ENCODE peak calls at places on chromosomes 5 and 9, in five cellular contexts. U, E, V, J and F are unnamed samples.

GRCh38 chr5:89722538-89722937 is 687.0 kb downstream of the CETN3 start:
- DNase-seq in U (no peak), E (no peak), V (no peak), J (no peak), F (no peak)

GRCh38 chr5:157597277-157597676 is 21.7 kb upstream of the ADAM19 start:
- DNase-seq in U (no peak), E (no peak), V (no peak), J (no peak), F (no peak)

GRCh38 chr5:7690557-7690956 is 160.4 kb downstream of the CFAP90 start:
- DNase-seq in U (no peak), E (no peak), V (no peak), J (no peak), F (no peak)

GRCh38 chr9:123445981-123446610 is 90.1 kb downstream of the CRB2 start:
- DNase-seq in U (no peak), E (peak), V (no peak), J (no peak), F (no peak)

GRCh38 chr5:131952286-131952857 is 6.9 kb upstream of the MEIKIN start:
- DNase-seq in U (no peak), E (peak), V (no peak), J (no peak), F (no peak)

GRCh38 chr5:143649869-143650268 is 162.1 kb upstream of the HMHB1 start:
- DNase-seq in U (no peak), E (no peak), V (no peak), J (no peak), F (no peak)

GRCh38 chr9:133477992-133478850 is 678 bp downstream of the SLC2A6 start:
- DNase-seq in U (no peak), E (no peak), V (peak), J (peak), F (peak)

GRCh38 chr5:174412374-174412773 is 312.0 kb upstream of the MSX2 start:
- DNase-seq in U (no peak), E (no peak), V (no peak), J (no peak), F (no peak)

GRCh38 chr5:79975422-79975821 is 15.6 kb downstream of the MTX3 start:
- DNase-seq in U (no peak), E (no peak), V (no peak), J (no peak), F (no peak)

GRCh38 chr9:126915846-126916543 is 1.4 kb downstream of the RALGPS1 start:
- DNase-seq in U (no peak), E (peak), V (no peak), J (no peak), F (no peak)

GRCh38 chr9:108603141-108603540 is 252.6 kb downstream of the ACTL7B start:
- DNase-seq in U (no peak), E (peak), V (no peak), J (peak), F (no peak)

GRCh38 chr5:24598926-24599325 is 45.9 kb downstream of the CDH10 start:
- DNase-seq in U (no peak), E (no peak), V (no peak), J (no peak), F (no peak)

GRCh38 chr5:118605761-118606160 is 382.6 kb downstream of the DTWD2 start:
- DNase-seq in U (no peak), E (no peak), V (no peak), J (no peak), F (no peak)

DNA sequence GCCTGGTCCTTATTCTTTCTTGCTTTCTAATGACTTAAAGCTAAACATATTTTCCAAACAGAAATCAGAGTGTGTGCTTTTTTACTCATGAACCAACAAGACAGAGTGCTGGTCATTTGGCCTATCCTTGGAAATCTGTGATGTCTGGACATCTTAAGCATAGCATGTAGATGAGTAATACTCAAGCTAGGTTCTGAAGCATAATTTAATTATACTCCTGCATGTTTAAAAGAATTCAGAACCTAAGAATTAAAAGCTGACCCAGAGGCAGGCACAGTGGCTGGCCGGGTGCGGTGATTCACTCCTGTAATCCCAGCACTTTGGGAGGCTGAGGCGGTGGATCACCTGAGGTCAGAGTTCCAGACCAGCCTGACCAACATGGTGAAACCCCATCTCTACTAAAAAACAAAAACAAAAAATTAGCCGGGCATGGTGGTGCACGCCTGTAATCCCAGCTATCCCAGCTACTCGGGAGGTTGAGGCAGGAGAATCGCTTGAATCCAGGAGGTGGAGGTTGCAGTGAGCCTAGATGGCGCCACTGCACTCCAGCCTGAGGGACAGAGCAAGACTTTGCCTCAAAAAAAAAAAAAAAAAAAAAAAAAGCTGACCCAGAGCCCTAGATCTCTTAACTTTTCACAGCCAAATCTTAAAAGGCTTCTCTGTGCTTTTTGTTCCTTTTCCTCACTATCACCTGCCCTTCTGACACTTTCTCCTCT is 16.2 kb upstream of the TJP2 start:
- DNase-seq in U (no peak), E (no peak), V (no peak), J (no peak), F (no peak)
- TF ChIP-seq CTCF in U (no peak), E (peak), V (no peak), J (peak), F (no peak)

GRCh38 chr9:119375892-119376291 is 6.7 kb upstream of the BRINP1 start:
- DNase-seq in U (no peak), E (peak), V (no peak), J (no peak), F (no peak)
- TF ChIP-seq CTCF in U (no peak), E (peak), V (no peak), J (peak), F (no peak)

GRCh38 chr9:124790301-124790700 is 13.4 kb downstream of the OLFML2A start:
- DNase-seq in U (no peak), E (no peak), V (no peak), J (no peak), F (no peak)

GRCh38 chr9:124791106-124791505 is 14.2 kb downstream of the OLFML2A start:
- DNase-seq in U (no peak), E (no peak), V (no peak), J (no peak), F (no peak)

GRCh38 chr9:124794902-124795491 is 18.1 kb downstream of the OLFML2A start:
- DNase-seq in U (peak), E (peak), V (peak), J (no peak), F (no peak)

GRCh38 chr9:124792976-124793594 is 16.2 kb downstream of the OLFML2A start:
- DNase-seq in U (peak), E (peak), V (peak), J (no peak), F (no peak)

GRCh38 chr9:124792257-124792975 is 15.5 kb downstream of the OLFML2A start:
- DNase-seq in U (no peak), E (no peak), V (no peak), J (no peak), F (no peak)
- TF ChIP-seq CTCF in U (no peak), E (no peak), V (no peak), J (no peak), F (no peak)

GRCh38 chr5:11801061-11801460 is 103.2 kb downstream of the CTNND2 start:
- DNase-seq in U (no peak), E (peak), V (no peak), J (no peak), F (no peak)

GRCh38 chr5:11792621-11793020 is 111.6 kb downstream of the CTNND2 start:
- DNase-seq in U (no peak), E (no peak), V (no peak), J (no peak), F (no peak)

GRCh38 chr5:11793396-11793795 is 110.8 kb downstream of the CTNND2 start:
- DNase-seq in U (no peak), E (no peak), V (no peak), J (no peak), F (no peak)

GRCh38 chr5:11791777-11792176 is 112.5 kb downstream of the CTNND2 start:
- DNase-seq in U (no peak), E (no peak), V (no peak), J (no peak), F (no peak)

DNA sequence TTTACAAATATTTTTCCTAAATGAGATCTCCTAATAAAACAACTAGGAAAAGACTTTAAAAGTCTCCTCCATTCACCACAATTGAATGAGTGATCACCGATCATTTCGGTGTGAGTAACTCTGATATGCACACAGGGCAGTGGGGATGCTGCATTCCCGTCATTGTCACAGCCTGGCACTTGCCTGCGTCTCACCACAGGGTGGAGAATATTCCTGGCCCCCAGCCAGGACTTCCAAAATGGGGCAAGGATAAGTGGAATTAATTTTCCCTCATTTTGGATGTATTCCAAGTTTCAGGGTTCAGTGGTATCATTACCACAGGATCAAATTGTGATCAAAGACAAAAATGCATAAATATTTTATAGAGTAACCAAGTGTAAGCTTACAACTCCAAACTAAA is 107.1 kb downstream of the CTNND2 start:
- DNase-seq in U (no peak), E (peak), V (no peak), J (no peak), F (no peak)
- TF ChIP-seq CTCF in U (no peak), E (no peak), V (no peak), J (no peak), F (no peak)

DNA sequence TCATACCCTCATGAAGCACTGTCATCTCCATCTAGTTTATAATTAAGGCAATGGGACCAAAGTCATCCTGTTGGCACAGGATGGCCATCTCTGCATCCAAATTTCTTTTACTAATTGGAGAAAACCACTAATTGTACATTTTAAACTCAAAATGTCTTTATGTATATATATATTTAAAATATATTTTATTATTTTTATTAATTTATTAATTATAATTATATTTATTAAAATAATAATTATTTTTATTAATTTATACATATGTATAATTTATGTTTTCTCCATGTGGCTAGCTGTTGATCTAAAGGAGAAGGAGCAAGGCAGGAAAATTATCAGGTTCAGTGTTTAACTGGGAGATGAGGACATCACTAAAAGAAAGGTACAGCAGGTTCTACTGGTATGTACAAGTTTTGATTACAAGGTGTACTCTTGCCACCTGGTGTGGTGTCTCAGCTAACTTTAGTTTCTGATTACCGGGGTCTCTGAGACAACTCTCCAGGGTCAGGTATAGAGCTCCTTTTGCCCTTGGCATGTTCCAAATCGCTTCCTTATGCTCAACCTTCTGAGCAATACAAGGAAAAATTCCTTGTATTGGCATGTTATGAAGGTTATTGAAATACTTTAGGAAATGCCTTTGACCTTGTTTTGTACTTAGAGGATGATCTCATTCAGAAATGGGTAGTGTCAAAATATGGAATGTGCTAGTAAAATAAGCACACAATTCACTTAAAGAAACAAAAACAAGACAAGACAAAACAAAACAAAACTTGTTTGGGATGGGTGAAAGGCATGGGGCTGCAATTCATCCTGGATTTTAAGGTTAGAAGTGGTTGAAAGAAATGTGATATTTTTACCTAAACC is 79.6 kb downstream of the GHR start:
- DNase-seq in U (no peak), E (no peak), V (no peak), J (no peak), F (no peak)
- TF ChIP-seq CTCF in U (no peak), E (no peak), V (no peak), J (no peak), F (no peak)